ENCODE peak calls at places on chromosomes 5 and 9, in nine cellular contexts. W, K, N, U, L, F, V, I and Z are unnamed samples.

GRCh38 chr9:36632892-36633291 is 60.2 kb downstream of the MELK start:
- DNase-seq in W (peak), K (no peak), N (peak), U (peak), L (peak), F (no peak), V (peak), I (peak), Z (no peak)

GRCh38 chr5:116448450-116448849 is 126.2 kb downstream of the SEMA6A start:
- DNase-seq in W (no peak), K (no peak), N (no peak), U (no peak), L (no peak), F (no peak), V (no peak), I (no peak), Z (no peak)

GRCh38 chr5:172234031-172234430 is 40.1 kb downstream of the EFCAB9 start:
- DNase-seq in W (no peak), K (no peak), N (no peak), U (no peak), L (no peak), F (no peak), V (no peak), I (no peak), Z (no peak)

GRCh38 chr5:142215915-142216681 is 107.5 kb downstream of the NDFIP1 start:
- DNase-seq in W (peak), K (no peak), N (peak), U (peak), L (peak), F (no peak), V (peak), I (no peak), Z (no peak)

GRCh38 chr9:81559741-81560140 is 129.6 kb downstream of the TLE1 start:
- DNase-seq in W (peak), K (no peak), N (peak), U (peak), L (peak), F (no peak), V (peak), I (no peak), Z (no peak)

GRCh38 chr9:92660266-92660665 is 9.7 kb downstream of the IPPK start:
- DNase-seq in W (no peak), K (no peak), N (no peak), U (no peak), L (no peak), F (no peak), V (no peak), I (no peak), Z (no peak)

GRCh38 chr5:118857700-118858099 is 130.6 kb downstream of the DTWD2 start:
- DNase-seq in W (no peak), K (no peak), N (no peak), U (peak), L (no peak), F (no peak), V (no peak), I (no peak), Z (no peak)

GRCh38 chr5:88674262-88675158 is 208.5 kb downstream of the MEF2C start:
- DNase-seq in W (no peak), K (peak), N (no peak), U (peak), L (no peak), F (no peak), V (no peak), I (peak), Z (no peak)

GRCh38 chr5:172740483-172741205 is 30.4 kb downstream of the DUSP1 start:
- DNase-seq in W (peak), K (no peak), N (peak), U (peak), L (peak), F (no peak), V (peak), I (no peak), Z (no peak)

GRCh38 chr5:63958654-63959053 is 3.6 kb downstream of the HTR1A start:
- DNase-seq in W (no peak), K (no peak), N (no peak), U (no peak), L (no peak), F (no peak), V (no peak), I (peak), Z (no peak)

GRCh38 chr9:95017062-95017461 is 290.6 kb downstream of the AOPEP start:
- DNase-seq in W (no peak), K (no peak), N (no peak), U (no peak), L (no peak), F (no peak), V (peak), I (no peak), Z (no peak)

GRCh38 chr5:176429972-176430371 is 13.6 kb upstream of the CLTB start:
- DNase-seq in W (no peak), K (no peak), N (no peak), U (no peak), L (no peak), F (no peak), V (no peak), I (no peak), Z (no peak)

GRCh38 chr5:134508521-134509195 is 16.8 kb upstream of the JADE2 start:
- DNase-seq in W (no peak), K (no peak), N (no peak), U (no peak), L (no peak), F (no peak), V (no peak), I (no peak), Z (no peak)

GRCh38 chr5:164597293-164597900 is 1092.0 kb downstream of the MAT2B start:
- DNase-seq in W (no peak), K (no peak), N (no peak), U (no peak), L (no peak), F (no peak), V (peak), I (peak), Z (no peak)

GRCh38 chr9:105978822-105979221 is 284.5 kb downstream of the TMEM38B start:
- DNase-seq in W (no peak), K (no peak), N (no peak), U (no peak), L (no peak), F (no peak), V (no peak), I (no peak), Z (no peak)

GRCh38 chr9:94782367-94783120 is 56.0 kb downstream of the AOPEP start:
- DNase-seq in W (no peak), K (no peak), N (peak), U (peak), L (no peak), F (no peak), V (no peak), I (no peak), Z (no peak)

GRCh38 chr9:89635007-89635742 is 30.4 kb downstream of the GADD45G start:
- DNase-seq in W (no peak), K (no peak), N (peak), U (peak), L (no peak), F (no peak), V (peak), I (no peak), Z (no peak)

GRCh38 chr5:1778138-1779020 is 21.3 kb downstream of the MRPL36 start:
- DNase-seq in W (no peak), K (no peak), N (no peak), U (no peak), L (no peak), F (no peak), V (no peak), I (no peak), Z (no peak)

GRCh38 chr9:130110596-130111021 is 56.9 kb downstream of the GPR107 start:
- DNase-seq in W (no peak), K (no peak), N (no peak), U (peak), L (no peak), F (no peak), V (no peak), I (no peak), Z (no peak)

GRCh38 chr5:74372051-74372450 is 268.5 kb downstream of the ENC1 start:
- DNase-seq in W (no peak), K (no peak), N (no peak), U (no peak), L (no peak), F (no peak), V (no peak), I (no peak), Z (no peak)

GRCh38 chr5:152592416-152592815 is 187.3 kb upstream of the NMUR2 start:
- DNase-seq in W (no peak), K (no peak), N (no peak), U (no peak), L (no peak), F (no peak), V (peak), I (peak), Z (no peak)

GRCh38 chr9:135136481-135136880 is 49.0 kb downstream of the OLFM1 start:
- DNase-seq in W (no peak), K (no peak), N (no peak), U (no peak), L (no peak), F (no peak), V (no peak), I (no peak), Z (no peak)

DNA sequence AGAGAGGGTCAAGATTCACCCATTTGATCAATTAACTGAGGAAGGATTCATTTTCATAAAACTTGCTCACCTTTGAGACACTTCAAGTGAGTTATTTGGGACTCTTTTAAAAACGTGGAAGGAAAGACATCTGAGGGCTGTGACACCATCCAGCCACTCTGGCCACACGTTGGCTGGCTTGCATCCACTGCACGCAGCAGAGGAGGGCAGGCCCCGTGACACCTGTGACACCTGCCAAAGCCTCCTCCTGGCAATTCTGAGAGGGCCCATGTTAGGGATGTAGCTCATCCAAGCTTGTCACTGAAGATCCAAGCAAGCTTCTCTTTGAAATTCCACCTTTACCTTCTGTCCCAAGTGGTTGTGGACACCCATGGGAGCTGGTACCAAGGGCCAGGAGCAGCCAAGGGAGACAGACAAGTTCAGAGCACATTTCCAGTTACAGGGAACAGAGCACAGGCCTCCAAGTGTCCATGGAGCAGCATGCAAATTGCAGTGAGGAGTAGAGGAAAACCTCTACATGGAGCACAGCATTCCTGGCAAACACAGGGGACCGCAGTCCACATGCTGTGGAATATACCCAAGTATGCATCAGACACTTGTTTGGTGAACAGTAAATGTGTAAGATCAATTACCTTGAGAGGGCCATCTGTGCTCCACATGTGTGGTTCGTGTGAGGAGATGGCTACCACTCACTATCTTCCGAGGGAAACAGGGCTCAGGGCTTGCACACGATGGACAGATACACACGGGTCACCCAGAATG is 4.7 kb downstream of the PRSS3 start:
- DNase-seq in W (no peak), K (no peak), N (no peak), U (no peak), L (no peak), F (no peak), V (no peak), I (no peak), Z (no peak)
- TF ChIP-seq CTCF in W (no peak), K (no peak), N (no peak), U (no peak), L (no peak), F (no peak), V (no peak), I (no peak), Z (no peak)

DNA sequence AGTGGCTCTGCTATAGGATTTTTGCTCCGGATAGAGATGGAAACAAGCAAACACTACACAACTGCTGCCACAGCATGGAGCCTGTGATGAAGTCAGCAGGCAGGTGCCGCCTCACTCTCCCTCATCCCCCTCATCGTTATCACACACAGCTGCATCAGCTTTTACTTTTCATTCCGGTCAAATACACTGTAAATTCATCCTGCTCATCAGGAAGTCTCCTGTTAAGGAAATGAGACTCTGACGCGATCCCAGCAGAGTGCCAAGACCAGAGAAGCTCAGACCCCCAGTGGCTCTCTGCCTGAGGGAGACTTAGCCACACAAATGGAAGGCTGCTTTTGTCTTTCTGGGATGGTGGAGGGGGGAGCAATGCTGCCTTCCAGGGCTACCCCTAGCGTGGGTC is 270.2 kb downstream of the ELAVL2 start:
- DNase-seq in W (no peak), K (no peak), N (no peak), U (peak), L (no peak), F (no peak), V (no peak), I (peak), Z (no peak)
- TF ChIP-seq CTCF in W (no peak), K (no peak), N (no peak), U (no peak), L (no peak), F (no peak), V (no peak), I (no peak), Z (no peak)

GRCh38 chr9:9603345-9603744 is 1009.5 kb downstream of the PTPRD start:
- DNase-seq in W (no peak), K (no peak), N (no peak), U (no peak), L (no peak), F (no peak), V (no peak), I (no peak), Z (no peak)

GRCh38 chr9:9598723-9599122 is 1014.1 kb downstream of the PTPRD start:
- DNase-seq in W (no peak), K (no peak), N (no peak), U (no peak), L (no peak), F (no peak), V (no peak), I (peak), Z (no peak)
- TF ChIP-seq CTCF in W (no peak), K (no peak), N (no peak), U (no peak), L (no peak), F (no peak), V (no peak), I (peak), Z (no peak)

GRCh38 chr5:109788596-109788995 is 98.9 kb downstream of the MAN2A1 start:
- DNase-seq in W (no peak), K (no peak), N (no peak), U (no peak), L (no peak), F (no peak), V (no peak), I (no peak), Z (no peak)

DNA sequence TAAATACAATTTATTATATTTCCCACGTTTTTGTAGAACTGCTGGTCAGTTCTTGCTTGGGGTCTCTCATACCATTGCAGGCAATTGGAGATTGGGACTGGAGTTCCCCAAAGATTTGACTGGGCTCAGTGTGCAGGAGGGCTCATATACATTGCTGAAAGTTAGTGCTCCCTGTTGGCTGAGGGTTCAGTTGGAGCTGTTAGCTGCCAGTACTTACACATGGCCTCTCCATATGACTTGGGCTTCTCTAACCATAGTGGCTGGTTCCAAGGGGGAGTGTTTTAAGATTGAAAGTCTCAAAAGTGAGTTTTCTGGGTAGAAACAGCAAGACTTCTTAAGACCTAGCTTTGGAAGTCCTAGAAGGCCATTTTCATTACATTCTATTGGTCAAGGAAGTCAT is 102.9 kb downstream of the MAN2A1 start:
- DNase-seq in W (no peak), K (no peak), N (no peak), U (no peak), L (no peak), F (no peak), V (no peak), I (no peak), Z (no peak)
- TF ChIP-seq CTCF in W (no peak), K (no peak), N (no peak), U (no peak), L (no peak), F (no peak), V (no peak), I (no peak), Z (no peak)

DNA sequence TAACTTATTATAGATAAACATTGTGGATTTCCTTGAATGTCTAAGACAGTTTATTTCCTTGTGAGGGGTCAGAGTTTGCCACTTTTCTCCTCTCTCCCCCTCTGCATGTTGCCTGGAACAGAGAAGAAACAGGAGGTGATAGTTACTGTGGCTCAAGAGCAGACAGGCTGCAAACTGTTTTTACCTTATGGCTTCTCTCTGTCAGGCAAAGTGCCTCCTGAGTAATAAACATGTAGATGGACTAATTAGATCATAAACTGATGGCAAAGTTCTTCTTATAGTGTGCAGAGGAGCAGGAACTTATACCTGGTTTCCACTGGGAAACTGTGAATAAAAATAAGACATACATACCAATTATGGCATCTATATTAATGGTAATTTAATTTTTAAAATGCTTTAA is 133.1 kb upstream of the CDH12 start:
- DNase-seq in W (no peak), K (no peak), N (no peak), U (no peak), L (no peak), F (no peak), V (no peak), I (no peak), Z (no peak)
- TF ChIP-seq CTCF in W (no peak), K (no peak), N (no peak), U (no peak), L (no peak), F (no peak), V (no peak), I (no peak), Z (no peak)

GRCh38 chr5:77437194-77437593 is 54.9 kb downstream of the WDR41 start:
- DNase-seq in W (no peak), K (no peak), N (no peak), U (no peak), L (no peak), F (no peak), V (no peak), I (peak), Z (no peak)
- TF ChIP-seq CTCF in W (no peak), K (peak), N (no peak), U (no peak), L (peak), F (peak), V (no peak), I (peak), Z (no peak)

GRCh38 chr9:110030632-110031031 is 177.3 kb downstream of the C9orf152 start:
- DNase-seq in W (no peak), K (no peak), N (no peak), U (peak), L (no peak), F (no peak), V (no peak), I (no peak), Z (no peak)
- TF ChIP-seq CTCF in W (no peak), K (no peak), N (no peak), U (no peak), L (no peak), F (no peak), V (no peak), I (no peak), Z (no peak)

GRCh38 chr5:95216136-95216955 is 68.5 kb downstream of the MCTP1 start:
- DNase-seq in W (no peak), K (no peak), N (no peak), U (peak), L (no peak), F (no peak), V (peak), I (no peak), Z (no peak)
- TF ChIP-seq CTCF in W (no peak), K (no peak), N (no peak), U (no peak), L (no peak), F (no peak), V (no peak), I (no peak), Z (no peak)

DNA sequence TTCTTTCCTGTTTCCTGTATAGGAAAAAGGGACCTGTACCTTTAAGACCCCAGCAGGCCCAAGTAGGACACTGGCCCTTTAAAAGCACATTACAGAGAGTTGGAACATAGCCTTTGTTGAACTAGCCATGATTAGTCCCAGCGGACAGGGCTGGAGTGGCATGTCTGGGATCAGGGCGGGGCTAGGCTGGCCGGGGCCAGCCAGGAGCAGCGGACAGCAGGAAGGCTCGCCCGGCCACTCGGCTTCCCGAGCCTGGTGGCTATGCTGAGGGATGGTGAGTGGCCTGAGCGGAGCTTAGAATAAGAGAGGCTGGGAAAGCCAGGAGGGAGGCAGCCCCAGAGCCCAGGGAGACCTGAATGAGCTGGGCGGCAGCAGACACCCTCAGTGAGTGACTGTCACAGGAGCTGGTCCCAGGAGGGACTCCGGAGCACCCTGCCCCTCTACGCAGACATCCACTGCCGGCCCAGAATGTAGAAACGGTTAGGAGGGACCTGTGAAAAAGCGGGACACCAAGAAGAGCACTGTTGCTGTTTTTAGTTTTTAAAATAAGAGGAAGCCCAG is 92.1 kb downstream of the DAB2IP start:
- DNase-seq in W (peak), K (peak), N (peak), U (peak), L (peak), F (peak), V (peak), I (peak), Z (no peak)
- TF ChIP-seq CTCF in W (peak), K (peak), N (no peak), U (no peak), L (no peak), F (peak), V (no peak), I (no peak), Z (no peak)

GRCh38 chr5:77981820-77982219 is 205.7 kb upstream of the TBCA start:
- DNase-seq in W (no peak), K (no peak), N (no peak), U (no peak), L (no peak), F (no peak), V (no peak), I (peak), Z (no peak)
- TF ChIP-seq CTCF in W (no peak), K (no peak), N (no peak), U (no peak), L (peak), F (no peak), V (no peak), I (peak), Z (no peak)